ENCODE peak calls at places on chromosomes 4 and X, in four cellular contexts. Z is lung, W is heart left ventricle, P is IMR-90. U is an unnamed sample.

GRCh38 chrX:110204986-110205385 is 112.9 kb downstream of the AMMECR1 start:
- DNase-seq in P (peak; percentile 80), W (no peak), Z (no peak), U (no peak)

GRCh38 chr4:120446051-120446567 is 379.5 kb upstream of the MAD2L1 start:
- DNase-seq in W (no peak), P (no peak), Z (no peak), U (no peak)

GRCh38 chrX:22666441-22666840 is 333.3 kb upstream of the DDX53 start:
- DNase-seq in P (peak; percentile 27), W (no peak), Z (no peak), U (no peak)

GRCh38 chr4:101864660-101865059 is 74.1 kb downstream of the BANK1 start:
- DNase-seq in P (no peak), Z (no peak), W (no peak), U (no peak)

GRCh38 chr4:10023806-10024205 is 2.5 kb upstream of the SLC2A9 start:
- DNase-seq in W (no peak), P (peak; percentile 51), Z (no peak), U (no peak)

GRCh38 chrX:37905436-37906147 is 58.2 kb upstream of the DYNLT3 start:
- DNase-seq in W (peak; percentile 8), P (peak; percentile 30), Z (no peak), U (no peak)

GRCh38 chr4:128606173-128606572 is 203.3 kb upstream of the JADE1 start:
- DNase-seq in Z (no peak), W (no peak), P (peak; percentile 79), U (peak; percentile 58)

GRCh38 chrX:142854970-142855369 is 170.8 kb upstream of the SPANXN4 start:
- DNase-seq in P (no peak), Z (no peak), W (no peak), U (no peak)

GRCh38 chr4:94561249-94562024 is 109.7 kb downstream of the PDLIM5 start:
- DNase-seq in W (no peak), P (peak; percentile 87), Z (no peak), U (no peak)

GRCh38 chrX:19566359-19567141 is 51.2 kb upstream of the MAP3K15 start:
- DNase-seq in W (no peak), Z (no peak), P (peak; percentile 69), U (no peak)

GRCh38 chrX:15918003-15918402 is 63.4 kb upstream of the AP1S2 start:
- DNase-seq in Z (no peak), P (no peak), W (no peak), U (no peak)

GRCh38 chrX:153303276-153304262 is 18.0 kb downstream of the PNMA6F start:
- DNase-seq in P (no peak), W (no peak), Z (no peak), U (no peak)

GRCh38 chr4:31328921-31329320 is 608.8 kb downstream of the PCDH7 start:
- DNase-seq in W (no peak), Z (no peak), P (no peak), U (no peak)

GRCh38 chr4:147822128-147822527 is 90.2 kb downstream of the ARHGAP10 start:
- DNase-seq in P (peak; percentile 79), Z (peak; percentile 87), W (peak; percentile 85), U (peak; percentile 95)

GRCh38 chr4:142567620-142568451 is 278.3 kb downstream of the INPP4B start:
- DNase-seq in Z (no peak), P (peak; percentile 47), W (no peak), U (no peak)

GRCh38 chr4:164807611-164808010 is 53.7 kb downstream of the SMIM31 start:
- DNase-seq in P (no peak), W (no peak), Z (peak; percentile 43), U (no peak)
- H3K27ac ChIP-seq in P (no peak overlapping the region), W (no peak overlapping the region), Z (peak overlapping the region; percentile 31), U (no peak overlapping the region)

GRCh38 chr4:173521474-173522159 is 8.4 kb downstream of the HAND2 start:
- DNase-seq in P (no peak), W (no peak), Z (no peak), U (no peak)
- H3K4me3 ChIP-seq in P (no peak overlapping the region), W (peak overlapping the region; percentile 88), Z (peak overlapping the region; percentile 14), U (peak overlapping the region; percentile 59)

GRCh38 chrX:154804564-154804956 is 725 bp downstream of the MPP1 start:
- DNase-seq in Z (no peak), P (no peak), W (no peak), U (no peak)
- H3K4me1 ChIP-seq in Z (peaks cover 7% of the 10 kb centered on the region), P (peaks cover 14% of the 10 kb centered on the region), W (peaks cover 13% of the 10 kb centered on the region), U (no peaks in the 10 kb centered on the region)

DNA sequence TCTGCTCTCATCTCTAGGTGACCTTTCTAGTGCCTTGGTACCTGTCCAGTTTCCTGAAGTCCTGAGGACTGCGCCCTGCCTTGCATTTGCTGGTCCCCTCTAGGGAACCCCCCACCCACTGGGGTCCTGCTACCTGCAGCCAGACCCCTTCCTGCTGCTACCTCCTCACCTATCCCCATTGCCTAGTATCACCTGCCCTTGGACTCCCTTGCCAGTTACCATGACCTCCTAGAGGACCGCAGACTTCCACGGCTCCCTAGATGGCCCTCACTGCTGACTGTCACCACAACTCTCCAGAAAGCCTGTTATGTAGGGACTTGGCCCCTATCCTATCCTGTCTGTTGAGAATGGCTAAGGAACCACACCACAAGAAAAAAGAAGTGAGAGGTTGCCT is 166.6 kb downstream of the EFNB1 start:
- DNase-seq in W (no peak), P (no peak), Z (no peak), U (no peak)
- H3K27ac ChIP-seq in W (peak overlapping the region; percentile 80), P (no peak overlapping the region), Z (peak overlapping the region; percentile 10), U (peak overlapping the region; percentile 52)

GRCh38 chrX:129963729-129964128 is 18.7 kb upstream of the BCORL1 start:
- DNase-seq in W (no peak), Z (no peak), P (no peak), U (no peak)

GRCh38 chrX:129958814-129959492 is 23.5 kb upstream of the BCORL1 start:
- DNase-seq in P (peak; percentile 24), W (no peak), Z (no peak), U (no peak)

GRCh38 chrX:129959493-129959832 is 23.0 kb upstream of the BCORL1 start:
- DNase-seq in W (no peak), Z (no peak), P (peak; percentile 14), U (no peak)

GRCh38 chrX:129965166-129965565 is 17.3 kb upstream of the BCORL1 start:
- DNase-seq in W (no peak), Z (no peak), P (no peak), U (no peak)

GRCh38 chrX:129961180-129962083 is 21.0 kb upstream of the BCORL1 start:
- DNase-seq in Z (peak; percentile 63), P (no peak), W (peak; percentile 20), U (no peak)
- H3K4me3 ChIP-seq in Z (no peak overlapping the region), P (no peak overlapping the region), W (peak overlapping the region; percentile 13), U (peak overlapping the region; percentile 8)

GRCh38 chr4:1758306-1759121 is 34.6 kb upstream of the FGFR3 start:
- DNase-seq in P (no peak), Z (no peak), W (no peak), U (no peak)
- H3K4me1 ChIP-seq in P (peaks cover 2% of the 10 kb centered on the region), Z (no peaks in the 10 kb centered on the region), W (peaks cover 5% of the 10 kb centered on the region), U (no peaks in the 10 kb centered on the region)

DNA sequence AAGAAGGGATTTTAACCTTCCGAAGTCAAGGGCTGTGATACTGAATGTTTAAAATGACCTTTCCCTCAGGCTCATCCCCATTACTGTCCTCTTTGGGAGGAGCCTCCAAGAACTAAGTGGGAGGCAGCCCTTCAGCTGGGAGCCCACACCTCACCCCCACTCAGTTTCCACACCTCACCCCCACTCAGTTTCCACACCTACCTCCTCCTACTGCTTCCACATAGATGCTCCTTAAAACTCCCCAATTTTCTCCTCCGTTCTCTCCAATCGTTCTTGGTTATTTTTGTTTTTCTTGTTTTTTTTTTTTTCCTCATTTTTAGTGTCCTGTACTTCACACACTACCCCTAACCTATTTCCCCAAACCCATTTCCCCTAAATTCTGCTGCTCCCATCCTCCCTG is 31.6 kb upstream of the ANXA3 start:
- DNase-seq in P (no peak), W (no peak), Z (no peak), U (no peak)
- H3K27ac ChIP-seq in P (no peak overlapping the region), W (no peak overlapping the region), Z (no peak overlapping the region), U (peak overlapping the region; percentile 41)

GRCh38 chr4:185774815-185775684 is 36.9 kb downstream of the SORBS2 start:
- DNase-seq in P (peak; percentile 74), W (peak; percentile 45), Z (peak; percentile 50), U (no peak)

GRCh38 chr4:185771696-185772390 is 40.2 kb downstream of the SORBS2 start:
- DNase-seq in P (no peak), Z (no peak), W (no peak), U (no peak)

GRCh38 chr4:185772391-185773093 is 39.5 kb downstream of the SORBS2 start:
- DNase-seq in P (no peak), Z (no peak), W (no peak), U (no peak)

GRCh38 chr4:185774076-185774731 is 37.8 kb downstream of the SORBS2 start:
- DNase-seq in P (no peak), W (no peak), Z (no peak), U (no peak)

GRCh38 chr4:185773419-185773818 is 38.6 kb downstream of the SORBS2 start:
- DNase-seq in W (peak; percentile 45), P (no peak), Z (no peak), U (no peak)
- H3K4me3 ChIP-seq in W (peak overlapping the region; percentile 54), P (no peak overlapping the region), Z (no peak overlapping the region), U (peak overlapping the region; percentile 15)

DNA sequence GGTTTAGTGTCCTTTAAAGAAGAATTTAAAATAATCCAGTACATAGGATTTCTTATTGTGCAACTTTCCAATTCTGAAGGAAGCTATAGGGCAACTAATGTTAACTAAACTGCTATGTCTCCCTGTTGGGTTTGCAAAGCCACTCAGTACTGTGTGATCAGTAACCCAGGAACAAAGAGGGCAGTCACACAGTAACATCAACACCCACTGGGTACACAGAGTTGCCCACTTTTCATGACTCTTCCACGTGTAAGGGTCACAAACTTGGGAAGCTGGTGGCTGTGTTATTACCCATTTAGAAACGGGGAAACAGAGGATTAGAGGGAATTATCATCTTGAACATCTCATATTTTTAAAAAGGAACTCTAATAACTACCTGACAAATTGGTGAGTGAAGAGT is 555.0 kb upstream of the DIPK2B start:
- DNase-seq in P (no peak), Z (no peak), W (no peak), U (no peak)
- H3K4me1 ChIP-seq in P (peaks cover 14% of the 10 kb centered on the region), Z (peaks cover 5% of the 10 kb centered on the region), W (peaks cover 6% of the 10 kb centered on the region), U (no peaks in the 10 kb centered on the region)